ENCODE peak calls at places on chromosomes 12 and 14, in seven cellular contexts. J is ovary, V is lower leg skin, T is tibial nerve, R is heart left ventricle, I is K562, P is IMR-90. O is an unnamed sample.

GRCh38 chr14:56334458-56334857 is 216.2 kb downstream of the PELI2 start:
- DNase-seq in T (no peak), J (no peak), V (no peak), P (peak; percentile 49), I (no peak), R (no peak), O (no peak)

GRCh38 chr12:90061834-90062233 is 353.2 kb upstream of the ATP2B1 start:
- DNase-seq in I (no peak), V (no peak), P (no peak), J (no peak), R (no peak), T (no peak), O (no peak)

GRCh38 chr14:23445773-23446172 is 10.3 kb upstream of the MYH7 start:
- DNase-seq in V (no peak), T (no peak), R (no peak), J (no peak), P (no peak), I (no peak), O (no peak)

GRCh38 chr14:79467837-79468236 is 743.5 kb downstream of the DIO2 start:
- DNase-seq in V (no peak), R (no peak), T (no peak), J (no peak), I (no peak), P (no peak), O (no peak)

GRCh38 chr12:64116969-64117368 is 105.1 kb downstream of the KICS2 start:
- DNase-seq in R (no peak), I (no peak), T (no peak), P (no peak), J (no peak), V (no peak), O (no peak)

GRCh38 chr12:77845831-77846230 is 15.1 kb downstream of the NAV3 start:
- DNase-seq in J (no peak), P (peak; percentile 44), I (no peak), V (no peak), R (no peak), T (no peak), O (no peak)

GRCh38 chr12:123532808-123533649 is 490 bp downstream of the RILPL1 start:
- DNase-seq in J (peak; percentile 48), R (peak; percentile 71), T (peak; percentile 23), V (no peak), P (peak; percentile 24), I (peak; percentile 54), O (peak; percentile 39)

GRCh38 chr12:615620-616019 is 47.6 kb downstream of the NINJ2 start:
- DNase-seq in J (no peak), V (no peak), P (no peak), R (peak; percentile 53), T (no peak), I (no peak), O (no peak)

GRCh38 chr12:126464157-126464556 is 1398.9 kb downstream of the AACS start:
- DNase-seq in R (no peak), V (no peak), P (no peak), T (no peak), J (no peak), I (no peak), O (no peak)

GRCh38 chr12:16605666-16606116 is 271 bp downstream of the LMO3 start:
- DNase-seq in P (peak; percentile 12), J (peak; percentile 23), I (no peak), V (no peak), R (no peak), T (no peak), O (peak; percentile 31)

GRCh38 chr12:79934309-79935020 is 432 bp downstream of the PPP1R12A start:
- DNase-seq in I (peak; percentile 55), P (peak; percentile 36), T (peak; percentile 26), V (peak; percentile 38), J (peak; percentile 57), R (no peak), O (peak; percentile 83)

GRCh38 chr12:130925616-130926015 is 28.1 kb upstream of the ADGRD1 start:
- DNase-seq in V (no peak), T (no peak), J (peak; percentile 65), I (no peak), P (peak; percentile 35), R (no peak), O (no peak)

GRCh38 chr12:93889516-93890202 is 212.5 kb downstream of the CRADD start:
- DNase-seq in P (peak; percentile 23), I (no peak), R (no peak), J (no peak), T (no peak), V (no peak), O (peak; percentile 42)

GRCh38 chr14:80504781-80505180 is 293.5 kb upstream of the DIO2 start:
- DNase-seq in I (no peak), T (no peak), V (no peak), J (no peak), R (no peak), P (peak; percentile 60), O (no peak)

GRCh38 chr14:56881181-56881580 is 70.9 kb upstream of the OTX2 start:
- DNase-seq in V (no peak), P (no peak), R (no peak), T (no peak), J (no peak), I (no peak), O (no peak)

GRCh38 chr14:68794856-68795601 is 2.2 kb upstream of the ZFP36L1 start:
- DNase-seq in V (peak; percentile 66), I (peak; percentile 39), J (peak; percentile 82), P (peak; percentile 95), R (no peak), T (no peak), O (peak; percentile 46)

DNA sequence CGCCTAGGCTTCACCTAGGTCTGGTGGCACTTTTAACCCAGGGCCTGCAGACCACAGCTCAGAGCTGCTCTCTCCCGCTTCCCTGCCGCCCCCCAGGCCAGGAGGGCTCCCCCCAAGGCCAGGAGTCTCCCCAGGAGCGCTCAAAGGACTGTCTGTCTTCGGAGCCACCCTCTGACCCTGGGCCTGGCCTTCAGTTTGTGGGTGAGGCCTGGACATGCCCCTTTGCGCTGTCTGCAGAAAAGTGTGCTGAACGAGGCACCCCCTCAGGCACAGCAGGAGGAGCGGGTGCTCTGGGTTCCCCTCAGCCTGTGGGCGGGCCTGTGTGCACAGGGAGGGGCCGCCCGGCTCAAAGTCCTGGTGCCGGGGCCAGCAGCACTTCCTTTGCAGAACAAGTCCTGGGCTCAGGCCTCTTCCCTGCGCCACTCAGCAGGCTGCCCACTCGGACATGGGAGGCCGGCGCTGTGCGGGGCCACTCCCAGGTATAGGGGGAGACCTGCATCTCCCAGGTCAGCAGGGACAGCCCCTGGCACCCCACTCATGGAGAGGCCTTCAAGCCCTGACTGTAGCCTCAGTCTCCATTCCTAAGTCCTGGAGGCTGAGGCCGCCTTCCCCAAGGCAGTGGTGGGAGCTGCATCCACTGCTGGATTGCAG is 14.3 kb downstream of the DEGS2 start:
- DNase-seq in V (no peak), T (no peak), I (no peak), P (no peak), R (no peak), J (no peak), O (no peak)
- TF ChIP-seq POLR2A in V (no peak), T (no peak), I (no peak), P (no peak), R (no peak), J (no peak), O (no peak)

GRCh38 chr12:6214633-6215032 is 14.4 kb downstream of the CD9 start:
- DNase-seq in I (no peak), J (no peak), R (no peak), V (no peak), T (no peak), P (no peak), O (no peak)

GRCh38 chr12:6216581-6216980 is 16.4 kb downstream of the CD9 start:
- DNase-seq in I (no peak), T (no peak), R (no peak), P (no peak), J (no peak), V (no peak), O (no peak)

GRCh38 chr12:6213969-6214368 is 13.8 kb downstream of the CD9 start:
- DNase-seq in P (no peak), J (no peak), T (no peak), R (no peak), V (no peak), I (no peak), O (no peak)

GRCh38 chr12:6215932-6216494 is 15.8 kb downstream of the CD9 start:
- DNase-seq in J (no peak), V (peak; percentile 93), T (peak; percentile 58), I (no peak), P (peak; percentile 33), R (no peak), O (no peak)

DNA sequence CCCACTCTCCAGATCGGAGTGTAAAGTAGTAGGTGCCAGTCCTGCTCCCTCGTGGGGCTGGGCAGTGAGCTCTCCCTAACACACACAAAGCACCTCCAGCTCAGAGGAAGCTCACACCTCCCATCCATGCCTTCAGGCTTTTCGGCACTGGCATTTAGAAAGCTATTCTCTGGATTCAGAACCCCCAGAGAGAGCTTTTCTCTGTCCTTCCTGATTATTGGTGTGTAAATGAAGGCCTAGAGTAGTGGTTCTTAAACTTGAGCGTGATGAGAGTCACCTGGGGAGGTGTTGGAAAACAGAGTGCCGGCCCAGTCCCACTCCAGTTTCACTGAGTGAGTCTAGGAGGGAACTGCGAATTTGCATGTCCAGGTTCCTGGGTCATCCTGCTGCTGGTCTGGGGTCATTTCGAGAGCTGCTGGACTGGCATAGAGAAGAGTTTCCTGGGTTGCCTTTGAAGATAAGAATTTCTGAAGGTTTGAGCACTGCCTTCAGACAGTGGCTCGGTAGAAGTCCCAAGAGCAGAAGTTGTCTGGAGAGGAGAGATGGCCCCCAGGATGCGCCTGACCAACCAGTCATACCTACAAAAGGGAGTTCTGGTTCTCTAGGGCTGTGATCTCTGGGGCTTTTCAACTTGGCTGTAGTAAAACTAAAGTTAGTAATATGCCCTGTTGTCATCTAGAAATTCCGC is 15.1 kb downstream of the CD9 start:
- DNase-seq in R (no peak), V (no peak), P (no peak), I (no peak), T (no peak), J (no peak), O (no peak)
- TF ChIP-seq POLR2A in R (no peak), V (no peak), P (no peak), I (no peak), T (no peak), J (no peak), O (no peak)

GRCh38 chr12:52242442-52243263 is 9.6 kb downstream of the KRT7 start:
- DNase-seq in I (no peak), J (no peak), V (no peak), T (no peak), P (no peak), R (no peak), O (no peak)

GRCh38 chr12:52245259-52245961 is 12.4 kb downstream of the KRT7 start:
- DNase-seq in P (no peak), T (no peak), R (no peak), I (no peak), V (no peak), J (no peak), O (no peak)

GRCh38 chr12:52244615-52244994 is 11.6 kb downstream of the KRT7 start:
- DNase-seq in P (no peak), J (no peak), I (no peak), T (no peak), V (no peak), R (no peak), O (no peak)

GRCh38 chr12:52243264-52243773 is 10.3 kb downstream of the KRT7 start:
- DNase-seq in I (no peak), T (no peak), V (no peak), P (peak; percentile 28), R (no peak), J (no peak), O (no peak)

GRCh38 chr12:52243774-52244614 is 11.0 kb downstream of the KRT7 start:
- DNase-seq in V (peak; percentile 86), I (no peak), P (peak; percentile 93), J (peak; percentile 62), T (peak; percentile 58), R (peak; percentile 67), O (peak; percentile 95)
- TF ChIP-seq POLR2A in V (no peak), I (no peak), P (no peak), J (no peak), T (no peak), R (no peak), O (no peak)

GRCh38 chr12:104137175-104137901 is 672 bp downstream of the NFYB start:
- DNase-seq in I (peak; percentile 71), V (peak; percentile 25), T (no peak), R (peak; percentile 49), J (peak; percentile 35), P (peak; percentile 62), O (peak; percentile 84)
- TF ChIP-seq POLR2A in I (peak; percentile 40), V (no peak), T (no peak), R (no peak), J (no peak), P (no peak), O (peak; percentile 5)